ENCODE peak calls at places on chromosomes 5 and 9, in five cellular contexts. Z is mucosa of descending colon, P is adrenal gland, Q is spleen, K is right cardiac atrium. Y is an unnamed sample.

GRCh38 chr9:20693068-20693467 is 9.0 kb downstream of the FOCAD start:
- DNase-seq in Z (no peak), P (no peak), Q (no peak), K (no peak), Y (no peak)

GRCh38 chr5:145887976-145888574 is 15.3 kb upstream of the GRXCR2 start:
- DNase-seq in Z (peak; percentile 89), P (peak; percentile 71), Q (no peak), K (peak; percentile 12), Y (no peak)

GRCh38 chr5:80071510-80072021 is 36.4 kb downstream of the THBS4 start:
- DNase-seq in Z (no peak), P (no peak), Q (no peak), K (no peak), Y (no peak)

GRCh38 chr9:81522721-81523551 is 166.4 kb downstream of the TLE1 start:
- DNase-seq in Z (peak; percentile 48), P (no peak), Q (no peak), K (no peak), Y (no peak)

GRCh38 chr5:654071-654778 is 38.9 kb downstream of the TPPP start:
- DNase-seq in Z (no peak), P (no peak), Q (peak; percentile 25), K (no peak), Y (no peak)

GRCh38 chr5:175654807-175655206 is 3.1 kb upstream of the HRH2 start:
- DNase-seq in Z (no peak), P (no peak), Q (no peak), K (no peak), Y (no peak)

GRCh38 chr9:81669011-81669739 is 20.2 kb downstream of the TLE1 start:
- DNase-seq in Z (no peak), P (no peak), Q (no peak), K (no peak), Y (no peak)

GRCh38 chr5:152185547-152186234 is 219.4 kb downstream of the NMUR2 start:
- DNase-seq in Z (no peak), P (no peak), Q (no peak), K (peak; percentile 15), Y (no peak)

GRCh38 chr5:169430676-169431075 is 129.7 kb upstream of the SLIT3 start:
- DNase-seq in Z (no peak), P (no peak), Q (no peak), K (no peak), Y (no peak)

GRCh38 chr5:91311697-91312501 is 71.2 kb downstream of the ARRDC3 start:
- DNase-seq in Z (peak; percentile 61), P (peak; percentile 88), Q (peak; percentile 84), K (peak; percentile 82), Y (peak; percentile 93)

GRCh38 chr9:116149844-116150243 is 3.7 kb upstream of the PAPPA start:
- DNase-seq in Z (peak; percentile 43), P (peak; percentile 57), Q (no peak), K (no peak), Y (no peak)

GRCh38 chr5:125059255-125060050 is 313.0 kb upstream of the ZNF608 start:
- DNase-seq in Z (no peak), P (no peak), Q (no peak), K (no peak), Y (no peak)

GRCh38 chr9:127875306-127875966 is 2.0 kb downstream of the AK1 start:
- DNase-seq in Z (no peak), P (no peak), Q (peak; percentile 62), K (no peak), Y (no peak)

GRCh38 chr9:92100237-92100911 is 14.8 kb downstream of the SPTLC1 start:
- DNase-seq in Z (no peak), P (no peak), Q (no peak), K (no peak), Y (no peak)

GRCh38 chr9:18245911-18246310 is 228.0 kb upstream of the ADAMTSL1 start:
- DNase-seq in Z (no peak), P (no peak), Q (no peak), K (no peak), Y (no peak)

GRCh38 chr5:96595300-96596090 is 66.7 kb upstream of the CAST start:
- DNase-seq in Z (peak; percentile 32), P (no peak), Q (no peak), K (no peak), Y (peak; percentile 27)

GRCh38 chr5:179866241-179867078 is 7.8 kb upstream of the MRNIP start:
- DNase-seq in Z (no peak), P (no peak), Q (peak; percentile 60), K (no peak), Y (no peak)

GRCh38 chr5:92613546-92613945 is 967.5 kb downstream of the NR2F1-AS1 start:
- DNase-seq in Z (no peak), P (no peak), Q (no peak), K (no peak), Y (no peak)

GRCh38 chr9:33229359-33230120 is 10.4 kb upstream of the SPINK4 start:
- DNase-seq in Z (peak; percentile 96), P (no peak), Q (no peak), K (no peak), Y (no peak)

GRCh38 chr5:138654281-138654867 is 79.2 kb upstream of the HSPA9 start:
- DNase-seq in Z (peak; percentile 28), P (no peak), Q (no peak), K (no peak), Y (peak; percentile 31)

GRCh38 chr5:61744690-61745619 is 412.9 kb downstream of the ZSWIM6 start:
- DNase-seq in Z (peak; percentile 4), P (no peak), Q (no peak), K (no peak), Y (no peak)

GRCh38 chr5:83839788-83840187 is 119.1 kb upstream of the HAPLN1 start:
- DNase-seq in Z (peak; percentile 9), P (no peak), Q (no peak), K (no peak), Y (no peak)

GRCh38 chr9:36416870-36417269 is 16.8 kb upstream of the RNF38 start:
- DNase-seq in Z (no peak), P (no peak), Q (no peak), K (no peak), Y (no peak)

GRCh38 chr5:131640043-131640856 is 5.2 kb upstream of the RAPGEF6 start:
- DNase-seq in Z (no peak), P (no peak), Q (no peak), K (no peak), Y (peak; percentile 6)

GRCh38 chr5:109643951-109644350 is 45.8 kb upstream of the MAN2A1 start:
- DNase-seq in Z (no peak), P (no peak), Q (no peak), K (no peak), Y (no peak)

GRCh38 chr5:40405985-40406384 is 273.7 kb upstream of the PTGER4 start:
- DNase-seq in Z (no peak), P (no peak), Q (no peak), K (no peak), Y (peak; percentile 31)

GRCh38 chr5:158389786-158390185 is 530.8 kb upstream of the CLINT1 start:
- DNase-seq in Z (no peak), P (no peak), Q (no peak), K (no peak), Y (no peak)

GRCh38 chr9:104572612-104573011 is 3.6 kb downstream of the OR13C8 start:
- DNase-seq in Z (no peak), P (no peak), Q (no peak), K (no peak), Y (no peak)

GRCh38 chr5:57032151-57032551 is 80.2 kb upstream of the MIER3 start:
- DNase-seq in Z (peak; percentile 69), P (peak; percentile 61), Q (no peak), K (no peak), Y (no peak)

GRCh38 chr5:158286827-158287226 is 427.9 kb upstream of the CLINT1 start:
- DNase-seq in Z (no peak), P (no peak), Q (no peak), K (no peak), Y (no peak)

GRCh38 chr5:6734781-6735180 is 21.5 kb downstream of the TENT4A start:
- DNase-seq in Z (no peak), P (no peak), Q (peak; percentile 34), K (no peak), Y (no peak)

GRCh38 chr9:71879644-71880174 is 31.3 kb downstream of the ABHD17B start:
- DNase-seq in Z (no peak), P (no peak), Q (no peak), K (no peak), Y (no peak)

GRCh38 chr5:120808606-120809005 is 344.5 kb downstream of the PRR16 start:
- DNase-seq in Z (no peak), P (no peak), Q (no peak), K (no peak), Y (no peak)

GRCh38 chr9:126360073-126360472 is 33.4 kb downstream of the MVB12B start:
- DNase-seq in Z (no peak), P (no peak), Q (no peak), K (no peak), Y (no peak)

GRCh38 chr5:107011530-107012115 is 659.1 kb downstream of the EFNA5 start:
- DNase-seq in Z (no peak), P (no peak), Q (no peak), K (no peak), Y (no peak)

DNA sequence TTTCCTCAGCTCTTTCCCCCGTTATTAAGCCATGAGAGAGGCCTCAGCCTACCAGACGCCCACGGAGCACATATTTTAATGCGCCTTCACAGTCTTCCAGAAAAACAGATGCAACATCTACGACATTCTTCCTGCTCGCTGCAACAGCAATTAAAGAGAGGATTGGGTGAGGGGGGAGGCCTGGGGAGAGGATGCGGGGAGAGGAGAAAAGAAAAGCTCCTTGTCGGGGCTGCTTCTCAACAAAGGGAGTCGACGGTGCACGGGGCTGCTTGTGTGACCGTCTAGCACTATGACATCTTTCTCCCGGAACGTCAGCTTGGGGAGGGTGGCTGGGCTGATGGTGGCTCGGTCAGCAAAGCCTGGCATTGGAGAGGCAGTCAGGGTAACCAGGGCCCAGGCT is 37.6 kb upstream of the NEURL1B start:
- DNase-seq in Z (no peak), P (no peak), Q (peak; percentile 37), K (peak; percentile 29), Y (no peak)
- H3K4me3 ChIP-seq in Z (no peak overlapping the region), P (no peak overlapping the region), Q (no peak overlapping the region), K (no peak overlapping the region), Y (no peak overlapping the region)

GRCh38 chr5:2903451-2904395 is 152.2 kb upstream of the IRX2 start:
- DNase-seq in Z (no peak), P (peak; percentile 20), Q (no peak), K (no peak), Y (no peak)

GRCh38 chr5:2905741-2906140 is 154.3 kb upstream of the IRX2 start:
- DNase-seq in Z (no peak), P (no peak), Q (no peak), K (no peak), Y (no peak)

GRCh38 chr5:2904956-2905355 is 153.5 kb upstream of the IRX2 start:
- DNase-seq in Z (no peak), P (peak; percentile 18), Q (no peak), K (no peak), Y (no peak)

GRCh38 chr5:2902742-2903297 is 151.3 kb upstream of the IRX2 start:
- DNase-seq in Z (no peak), P (peak; percentile 34), Q (no peak), K (no peak), Y (no peak)

GRCh38 chr5:2904399-2904798 is 152.9 kb upstream of the IRX2 start:
- DNase-seq in Z (no peak), P (no peak), Q (no peak), K (no peak), Y (no peak)
- H3K9me3 ChIP-seq in Z (peaks cover 24% of the 10 kb centered on the region), P (no peaks in the 10 kb centered on the region), Q (no peaks in the 10 kb centered on the region), K (peaks cover 3% of the 10 kb centered on the region), Y (peaks cover 4% of the 10 kb centered on the region)

GRCh38 chr9:35161713-35162604 is at the start of gene UNC13B:
- DNase-seq in Z (peak; percentile 98), P (peak; percentile 98), Q (peak; percentile 94), K (peak; percentile 94), Y (peak; percentile 53)
- H3K4me1 ChIP-seq in Z (peaks cover 7% of the 10 kb centered on the region), P (peaks cover 27% of the 10 kb centered on the region), Q (peaks cover 42% of the 10 kb centered on the region), K (no peaks in the 10 kb centered on the region), Y (peaks cover 10% of the 10 kb centered on the region)

GRCh38 chr5:20524956-20525529 is 537.0 kb upstream of the CDH18 start:
- DNase-seq in Z (no peak), P (no peak), Q (no peak), K (no peak), Y (no peak)
- H3K4me3 ChIP-seq in Z (no peak overlapping the region), P (no peak overlapping the region), Q (no peak overlapping the region), K (no peak overlapping the region), Y (no peak overlapping the region)